ENCODE peak calls at places on chromosomes 13 and 19, in four cellular contexts. S is transverse colon, X is AG10803, O is fibroblast of mammary gland. Y is an unnamed sample.

GRCh38 chr19:1811472-1811894 is 593 bp downstream of the ATP8B3 start:
- DNase-seq in S (peak; percentile 82), X (peak; percentile 41), O (peak; percentile 72), Y (no peak)

GRCh38 chr13:40434516-40435397 is 231.7 kb downstream of the FOXO1 start:
- DNase-seq in S (no peak), X (no peak), O (no peak), Y (no peak)

GRCh38 chr13:27336005-27336673 is 65.5 kb downstream of the RASL11A start:
- DNase-seq in S (no peak), X (no peak), O (peak; percentile 63), Y (no peak)

GRCh38 chr13:91097269-91097668 is 250.2 kb upstream of the MIR17HG start:
- DNase-seq in S (no peak), X (no peak), O (no peak), Y (no peak)

GRCh38 chr13:23547000-23547590 is 23.1 kb upstream of the TNFRSF19 start:
- DNase-seq in S (peak; percentile 9), X (peak; percentile 40), O (peak; percentile 43), Y (no peak)

GRCh38 chr13:46404732-46405097 is 17.7 kb upstream of the RUBCNL start:
- DNase-seq in S (no peak), X (no peak), O (no peak), Y (no peak)

GRCh38 chr13:28526876-28527275 is 31.9 kb upstream of the FLT1 start:
- DNase-seq in S (no peak), X (no peak), O (no peak), Y (no peak)

GRCh38 chr13:45807520-45808099 is 43.9 kb downstream of the SIAH3 start:
- DNase-seq in S (no peak), X (peak; percentile 52), O (peak; percentile 60), Y (peak; percentile 28)

GRCh38 chr13:113968463-113969310 is 5.2 kb downstream of the C13orf46 start:
- DNase-seq in S (no peak), X (no peak), O (no peak), Y (no peak)

GRCh38 chr13:80012281-80012680 is 328.6 kb downstream of the SPRY2 start:
- DNase-seq in S (no peak), X (no peak), O (peak; percentile 55), Y (no peak)

GRCh38 chr13:33722216-33722900 is 95.6 kb upstream of the RFC3 start:
- DNase-seq in S (no peak), X (peak; percentile 9), O (peak; percentile 7), Y (no peak)

DNA sequence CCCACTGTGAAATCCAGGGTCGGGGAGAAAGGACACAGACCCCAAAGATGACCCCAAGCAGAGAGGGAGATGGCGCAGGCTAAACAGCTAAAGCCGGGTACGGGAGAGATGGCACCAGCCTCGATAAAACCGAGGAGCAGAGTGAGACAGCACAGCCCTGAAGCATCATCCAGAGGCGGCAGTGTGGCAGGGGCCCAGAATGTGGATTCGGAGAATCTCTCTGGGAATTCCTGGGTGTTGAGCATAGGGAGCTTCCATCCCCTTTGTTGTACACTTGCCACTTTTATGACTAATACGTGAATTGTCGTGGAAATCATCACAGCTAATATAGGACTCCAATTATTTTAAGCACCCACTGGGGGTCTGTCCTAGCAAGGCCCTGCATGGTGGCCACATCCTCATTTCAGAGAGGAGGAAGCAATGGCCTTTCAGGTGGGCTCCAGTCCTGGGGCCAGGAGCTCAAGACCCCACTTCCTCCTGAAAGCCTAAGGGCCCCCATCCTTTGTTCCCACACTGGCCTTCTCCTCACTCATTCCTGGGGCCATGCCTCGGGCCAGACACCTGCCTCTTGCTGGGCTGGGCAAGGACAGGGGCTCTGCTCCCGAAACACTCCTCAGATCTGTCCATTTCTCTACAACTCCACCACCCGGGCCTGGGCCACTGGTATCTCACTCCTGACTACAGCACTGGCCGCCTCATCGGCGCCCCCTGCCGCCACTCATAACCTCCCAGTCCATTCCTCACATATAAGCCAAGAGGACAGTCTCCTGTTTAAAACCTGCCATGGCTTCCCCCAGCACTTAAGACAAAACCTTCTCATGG is 29.3 kb upstream of the ATP1A3 start:
- DNase-seq in S (peak; percentile 24), X (peak; percentile 56), O (peak; percentile 11), Y (no peak)
- TF ChIP-seq CTCF in S (no peak), X (peak; percentile 33), O (peak; percentile 45), Y (peak; percentile 76)

GRCh38 chr19:13212759-13213330 is 62.6 kb downstream of the IER2 start:
- DNase-seq in S (peak; percentile 80), X (peak; percentile 41), O (peak; percentile 63), Y (peak; percentile 43)
- TF ChIP-seq CTCF in S (peak; percentile 62), X (peak; percentile 62), O (peak; percentile 63), Y (peak; percentile 83)

DNA sequence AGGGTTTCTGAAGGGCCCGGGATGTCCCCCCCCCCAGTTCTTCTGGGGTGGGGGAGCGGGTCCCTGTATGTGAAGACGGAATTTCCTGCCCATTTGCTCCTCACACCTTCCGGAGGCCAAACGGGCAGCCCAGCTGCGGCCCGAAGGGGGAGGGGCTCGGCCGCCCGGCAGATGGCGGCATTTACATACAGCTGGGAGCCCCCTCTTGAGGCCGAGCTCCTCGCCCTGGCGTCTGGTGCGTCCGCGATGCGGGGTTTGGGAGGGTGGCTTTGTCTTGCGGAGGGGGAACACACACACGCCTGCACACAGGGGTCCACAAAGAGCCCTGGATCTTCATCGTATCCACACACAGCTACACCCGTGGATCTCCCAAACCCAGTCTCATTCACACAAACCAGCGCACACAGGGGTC is 891 bp upstream of the DLL3 start:
- DNase-seq in S (peak; percentile 49), X (no peak), O (peak; percentile 24), Y (no peak)
- TF ChIP-seq CTCF in S (no peak), X (peak; percentile 29), O (peak; percentile 13), Y (no peak)

DNA sequence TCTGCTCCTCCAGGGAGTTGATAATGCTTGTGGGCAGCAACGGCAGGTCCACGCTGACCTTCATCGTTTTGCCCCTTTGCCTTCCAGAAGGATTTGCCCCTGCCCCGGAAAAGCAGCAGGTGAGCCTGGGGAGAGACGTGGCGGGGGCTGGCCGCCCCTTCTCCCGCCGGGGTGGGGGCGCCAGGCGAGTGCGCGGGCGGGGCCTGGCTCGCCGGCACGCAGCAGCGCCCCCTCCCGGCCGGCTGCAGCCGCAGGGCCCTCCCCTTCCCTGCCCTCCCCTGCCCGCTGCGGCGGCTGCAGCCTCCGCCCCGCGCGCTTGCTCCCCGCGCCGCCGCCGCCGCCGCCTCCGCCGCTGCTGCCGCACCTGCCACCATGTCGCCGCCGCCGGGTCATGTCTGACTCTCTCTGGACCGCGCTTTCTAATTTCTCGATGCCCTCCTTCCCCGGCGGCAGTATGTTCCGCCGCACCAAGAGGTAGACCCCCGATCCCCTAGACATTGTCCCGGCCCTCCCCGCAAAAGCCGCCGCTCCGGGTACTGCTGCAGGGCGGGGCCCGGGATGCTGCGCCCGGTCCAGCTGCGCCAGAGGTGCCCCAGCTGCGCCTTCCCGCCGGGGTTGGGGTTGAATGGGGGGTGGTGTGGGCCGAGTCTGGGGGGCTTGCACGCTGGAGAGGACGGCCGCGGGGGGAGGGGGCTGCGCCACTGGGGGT is at the start of gene MAST1:
- DNase-seq in S (peak; percentile 46), X (no peak), O (no peak), Y (no peak)
- TF ChIP-seq CTCF in S (no peak), X (no peak), O (no peak), Y (peak; percentile 94)

GRCh38 chr13:71806885-71807284 is 60.1 kb downstream of the DACH1 start:
- DNase-seq in S (no peak), X (no peak), O (no peak), Y (no peak)

GRCh38 chr13:71813187-71813586 is 53.8 kb downstream of the DACH1 start:
- DNase-seq in S (no peak), X (no peak), O (no peak), Y (no peak)

GRCh38 chr13:71808708-71809107 is 58.3 kb downstream of the DACH1 start:
- DNase-seq in S (no peak), X (no peak), O (no peak), Y (no peak)

GRCh38 chr13:71814806-71815205 is 52.2 kb downstream of the DACH1 start:
- DNase-seq in S (no peak), X (no peak), O (no peak), Y (no peak)

GRCh38 chr13:71811344-71811743 is 55.7 kb downstream of the DACH1 start:
- DNase-seq in S (no peak), X (no peak), O (no peak), Y (no peak)
- TF ChIP-seq CTCF in S (no peak), X (no peak), O (no peak), Y (no peak)

DNA sequence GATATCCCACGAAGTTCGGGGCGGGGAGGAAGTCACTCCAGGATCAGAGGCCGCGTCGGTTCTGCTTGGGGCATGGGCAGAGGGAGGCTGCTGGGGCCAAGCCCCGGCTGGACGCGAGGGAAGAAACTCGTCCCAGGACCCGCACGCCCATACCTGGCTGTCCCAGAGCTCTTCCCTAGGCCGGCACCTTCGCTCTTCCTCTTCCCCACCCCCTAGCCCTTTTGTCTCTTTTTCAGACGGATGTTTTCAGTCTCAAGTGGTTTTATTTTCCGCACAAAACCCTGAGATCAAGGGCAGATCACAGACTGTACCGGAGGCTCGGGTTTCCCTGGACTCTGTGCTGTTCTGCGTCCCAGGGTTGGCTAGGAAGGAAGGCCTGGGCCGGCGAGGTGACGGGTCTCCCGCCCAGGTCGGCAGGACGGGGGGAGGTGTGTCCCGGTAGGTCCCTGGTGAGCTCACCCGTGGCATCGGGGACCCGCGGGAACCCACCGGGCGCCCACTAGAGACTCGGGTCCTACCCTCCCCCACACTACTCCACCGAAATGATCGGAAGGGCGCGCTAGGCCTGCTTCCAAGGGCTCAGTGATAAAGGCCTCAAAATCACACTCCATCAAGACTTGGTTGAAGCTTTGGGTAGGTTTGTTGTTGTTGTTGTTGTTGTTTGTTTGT is 7.9 kb downstream of the ZIC2 start:
- DNase-seq in S (no peak), X (no peak), O (no peak), Y (no peak)
- TF ChIP-seq CTCF in S (no peak), X (no peak), O (no peak), Y (no peak)

GRCh38 chr19:629961-630714 is 3.2 kb downstream of the POLRMT start:
- DNase-seq in S (no peak), X (no peak), O (no peak), Y (no peak)

GRCh38 chr19:625257-625656 is 8.1 kb downstream of the POLRMT start:
- DNase-seq in S (no peak), X (no peak), O (no peak), Y (no peak)

GRCh38 chr19:623974-624373 is 9.4 kb downstream of the POLRMT start:
- DNase-seq in S (no peak), X (peak; percentile 41), O (peak; percentile 86), Y (no peak)

GRCh38 chr19:624433-625109 is 8.8 kb downstream of the POLRMT start:
- DNase-seq in S (no peak), X (no peak), O (no peak), Y (no peak)

DNA sequence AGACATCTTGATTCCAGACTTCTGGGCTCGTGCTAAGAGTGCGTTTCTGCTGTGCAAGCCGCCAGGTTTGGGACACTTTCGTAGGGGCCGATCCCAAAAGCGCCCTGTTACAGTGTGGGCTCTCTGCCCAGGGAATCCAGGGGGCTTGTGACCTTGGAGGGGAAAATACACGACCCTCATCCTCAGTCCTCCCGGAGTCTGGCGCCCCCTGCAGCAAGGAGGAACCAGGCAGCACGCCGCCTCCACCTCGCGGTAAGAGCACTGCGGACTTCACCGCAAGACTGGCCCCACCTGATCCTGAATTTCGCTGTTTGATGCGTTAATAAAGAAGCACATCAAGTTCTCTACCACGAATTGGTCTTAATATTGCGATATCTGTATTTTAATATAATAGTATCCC is 5.2 kb downstream of the POLRMT start:
- DNase-seq in S (no peak), X (no peak), O (no peak), Y (no peak)
- TF ChIP-seq CTCF in S (no peak), X (peak; percentile 28), O (peak; percentile 30), Y (peak; percentile 68)

Y was measured in Panc1.